ENCODE peak calls at places on chromosomes 1 and 21, in seven cellular contexts. L, C, I, K, E, O and B are unnamed samples.

GRCh38 chr1:172777767-172778166 is 118.9 kb downstream of the FASLG start:
- DNase-seq in L (no peak), C (no peak), I (no peak), K (no peak), E (no peak), O (no peak), B (no peak)

GRCh38 chr1:121586369-121587229 is 401.8 kb downstream of the SRGAP2C start:
- DNase-seq in L (peak; percentile 61), C (no peak), I (no peak), K (peak; percentile 71), E (no peak), O (no peak), B (no peak)

GRCh38 chr1:47434051-47434842 is 3.6 kb upstream of the FOXD2 start:
- DNase-seq in L (no peak), C (no peak), I (no peak), K (peak; percentile 86), E (no peak), O (peak; percentile 51), B (peak; percentile 23)

GRCh38 chr1:85581138-85581801 is 709 bp downstream of the CCN1 start:
- DNase-seq in L (peak; percentile 82), C (peak; percentile 76), I (peak; percentile 76), K (peak; percentile 80), E (peak; percentile 93), O (peak; percentile 75), B (peak; percentile 68)

GRCh38 chr1:66350001-66350547 is 183.9 kb upstream of the SGIP1 start:
- DNase-seq in L (no peak), C (no peak), I (no peak), K (peak; percentile 47), E (no peak), O (no peak), B (peak; percentile 49)

GRCh38 chr21:44407493-44407892 is 47.8 kb upstream of the LRRC3 start:
- DNase-seq in L (no peak), C (no peak), I (no peak), K (no peak), E (no peak), O (no peak), B (no peak)

GRCh38 chr1:43883321-43883720 is 50.3 kb upstream of the ARTN start:
- DNase-seq in L (no peak), C (no peak), I (no peak), K (no peak), E (no peak), O (no peak), B (no peak)

GRCh38 chr1:111510003-111510380 is 6.6 kb upstream of the ADORA3 start:
- DNase-seq in L (no peak), C (no peak), I (no peak), K (no peak), E (no peak), O (no peak), B (no peak)

GRCh38 chr1:241101622-241102021 is 255.4 kb downstream of the RGS7 start:
- DNase-seq in L (no peak), C (no peak), I (no peak), K (no peak), E (no peak), O (no peak), B (no peak)

GRCh38 chr1:43034195-43034658 is 75.6 kb upstream of the SLC2A1 start:
- DNase-seq in L (no peak), C (no peak), I (no peak), K (no peak), E (no peak), O (no peak), B (no peak)

GRCh38 chr1:114509596-114510234 is 1.3 kb downstream of the TRIM33 start:
- DNase-seq in L (no peak), C (no peak), I (no peak), K (no peak), E (no peak), O (no peak), B (no peak)

GRCh38 chr1:114505148-114505561 is 5.8 kb downstream of the TRIM33 start:
- DNase-seq in L (no peak), C (no peak), I (no peak), K (no peak), E (no peak), O (no peak), B (no peak)

GRCh38 chr1:114502080-114502479 is 8.9 kb downstream of the TRIM33 start:
- DNase-seq in L (no peak), C (no peak), I (no peak), K (no peak), E (no peak), O (no peak), B (no peak)

GRCh38 chr1:114508386-114508898 is 2.6 kb downstream of the TRIM33 start:
- DNase-seq in L (no peak), C (no peak), I (no peak), K (no peak), E (no peak), O (no peak), B (no peak)

GRCh38 chr1:114504023-114504422 is 7.0 kb downstream of the TRIM33 start:
- DNase-seq in L (no peak), C (no peak), I (no peak), K (no peak), E (no peak), O (no peak), B (no peak)
- H3K4me3 ChIP-seq in L (no peak overlapping the region), C (no peak overlapping the region), I (no peak overlapping the region), K (no peak overlapping the region), E (no peak overlapping the region), O (no peak overlapping the region), B (no peak overlapping the region)

GRCh38 chr1:1359316-1359667 is 937 bp upstream of the MXRA8 start:
- DNase-seq in L (no peak), C (no peak), I (no peak), K (no peak), E (no peak), O (no peak), B (no peak)

GRCh38 chr1:1356796-1357401 is 1.5 kb downstream of the MXRA8 start:
- DNase-seq in L (no peak), C (no peak), I (no peak), K (peak; percentile 73), E (no peak), O (no peak), B (no peak)

GRCh38 chr1:1357871-1358432 is 403 bp downstream of the MXRA8 start:
- DNase-seq in L (no peak), C (no peak), I (no peak), K (no peak), E (no peak), O (no peak), B (no peak)

GRCh38 chr1:1359668-1360468 is 1.5 kb upstream of the MXRA8 start:
- DNase-seq in L (no peak), C (no peak), I (no peak), K (no peak), E (no peak), O (peak; percentile 66), B (peak; percentile 80)

DNA sequence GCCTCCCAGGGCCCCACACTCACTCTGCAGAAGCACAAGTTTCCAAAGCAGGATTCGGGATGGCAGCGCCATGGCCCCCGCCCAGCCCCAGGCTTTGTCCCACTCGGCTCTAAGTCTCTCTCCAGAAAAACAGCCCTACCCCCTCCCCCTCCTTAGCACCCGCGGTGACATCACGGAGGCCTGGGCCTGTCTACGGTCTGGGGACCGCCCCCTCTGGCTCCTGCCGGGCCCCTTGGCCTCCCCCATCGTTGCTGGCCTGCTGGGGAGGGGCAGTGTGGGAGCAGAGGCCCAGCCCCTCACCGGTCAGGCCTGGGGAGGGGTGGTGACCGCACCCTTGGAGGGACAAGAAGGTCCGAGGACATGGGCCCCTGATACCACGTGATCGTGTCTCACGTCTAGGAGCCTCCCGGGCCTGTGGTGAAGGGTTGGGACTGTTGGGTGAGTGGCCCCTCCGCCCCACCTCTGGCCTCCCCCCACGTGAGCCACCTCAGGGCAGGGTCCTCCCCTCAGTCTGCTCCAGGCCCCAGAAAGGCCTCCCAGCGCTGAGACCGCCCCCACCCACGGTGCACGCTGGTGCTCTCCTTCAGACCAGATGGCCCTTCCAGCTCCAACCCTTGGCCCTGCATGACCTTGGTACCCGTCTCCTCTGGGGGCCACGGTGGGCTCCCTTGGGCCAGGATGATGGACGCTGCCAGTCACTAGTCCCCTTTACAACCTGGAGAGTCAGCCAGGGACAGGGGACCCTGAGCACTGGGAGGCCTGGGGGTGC is at the start of gene MXRA8:
- DNase-seq in L (peak; percentile 66), C (no peak), I (peak; percentile 96), K (no peak), E (no peak), O (peak; percentile 83), B (peak; percentile 82)
- TF ChIP-seq POLR2A in L (no peak), C (no peak), I (peak; percentile 50), K (no peak), E (no peak), O (no peak), B (peak; percentile 49)

GRCh38 chr1:230066036-230066435 is 1.0 kb upstream of the GALNT2 start:
- DNase-seq in L (no peak), C (no peak), I (no peak), K (no peak), E (no peak), O (no peak), B (no peak)

GRCh38 chr1:230066466-230067404 is at the start of gene GALNT2:
- DNase-seq in L (peak; percentile 89), C (peak; percentile 87), I (peak; percentile 99), K (peak; percentile 91), E (no peak), O (peak; percentile 89), B (peak; percentile 79)

GRCh38 chr1:230067871-230068814 is 1.1 kb downstream of the GALNT2 start:
- DNase-seq in L (peak; percentile 75), C (no peak), I (peak; percentile 47), K (peak; percentile 31), E (no peak), O (peak; percentile 60), B (no peak)

GRCh38 chr1:230068952-230069684 is 2.1 kb downstream of the GALNT2 start:
- DNase-seq in L (no peak), C (no peak), I (no peak), K (peak; percentile 43), E (no peak), O (no peak), B (no peak)

DNA sequence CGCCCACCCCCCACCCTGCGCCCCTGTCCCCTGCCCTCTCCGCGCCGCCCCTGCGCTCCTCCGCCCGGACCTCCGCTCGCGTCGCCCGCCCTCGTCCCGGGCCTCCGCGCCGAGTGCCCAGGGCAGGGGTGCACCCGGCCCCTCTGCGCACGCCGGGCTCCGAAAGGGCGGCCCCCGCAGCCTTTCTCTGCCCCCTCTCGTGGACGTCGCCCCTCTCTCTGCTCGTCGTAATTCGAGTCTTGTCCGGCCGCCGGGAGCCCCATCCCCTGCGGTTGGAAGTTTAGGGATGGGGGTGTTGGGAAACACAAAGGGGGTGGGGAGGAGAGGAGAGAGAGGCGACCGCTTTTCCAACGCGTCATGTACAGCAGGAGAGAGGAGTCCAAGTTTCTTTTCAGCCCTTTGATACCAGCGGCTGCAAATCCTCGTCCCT is 418 bp downstream of the GALNT2 start:
- DNase-seq in L (peak; percentile 63), C (peak; percentile 36), I (peak; percentile 78), K (no peak), E (no peak), O (peak; percentile 65), B (peak; percentile 28)
- TF ChIP-seq EP300 in L (no peak), C (no peak), I (no peak), K (no peak), E (no peak), O (no peak), B (no peak)

GRCh38 chr1:61071205-61071830 is 11.0 kb upstream of the NFIA start:
- DNase-seq in L (no peak), C (no peak), I (no peak), K (no peak), E (no peak), O (no peak), B (no peak)

GRCh38 chr1:61064673-61065072 is 17.7 kb upstream of the NFIA start:
- DNase-seq in L (no peak), C (no peak), I (no peak), K (no peak), E (no peak), O (no peak), B (no peak)

GRCh38 chr1:61070054-61070453 is 12.3 kb upstream of the NFIA start:
- DNase-seq in L (no peak), C (no peak), I (no peak), K (no peak), E (no peak), O (no peak), B (no peak)

GRCh38 chr1:61067446-61067845 is 14.9 kb upstream of the NFIA start:
- DNase-seq in L (no peak), C (no peak), I (no peak), K (no peak), E (no peak), O (no peak), B (no peak)
- H3K4me3 ChIP-seq in L (no peak overlapping the region), C (no peak overlapping the region), I (no peak overlapping the region), K (no peak overlapping the region), E (no peak overlapping the region), O (no peak overlapping the region), B (no peak overlapping the region)